ENCODE peak calls at places on chromosomes 4 and X, in six cellular contexts. One of them, this sample, is unnamed.

GRCh38 chr4:157076578-157076947 is 613 bp downstream of the GLRB start:
- DNase-seq in H1: no peak
- DNase-seq in HepG2: no peak
- DNase-seq in GM12878: no peak
- DNase-seq in K562: no peak
- DNase-seq in A549: no peak
- DNase-seq in this sample: peak; percentile 39

GRCh38 chrX:134821370-134821769 is 163.1 kb upstream of the PLAC1 start:
- DNase-seq in H1: no peak
- DNase-seq in A549: no peak
- DNase-seq in HepG2: no peak
- DNase-seq in K562: no peak
- DNase-seq in GM12878: no peak
- DNase-seq in this sample: no peak

GRCh38 chr4:22515888-22516541 is at the start of gene ADGRA3:
- DNase-seq in GM12878: no peak
- DNase-seq in HepG2: peak; percentile 56
- DNase-seq in K562: peak; percentile 39
- DNase-seq in H1: no peak
- DNase-seq in A549: peak; percentile 63
- DNase-seq in this sample: peak; percentile 94

GRCh38 chr4:109207060-109207459 is 95.4 kb downstream of the COL25A1 start:
- DNase-seq in GM12878: no peak
- DNase-seq in H1: no peak
- DNase-seq in K562: no peak
- DNase-seq in A549: no peak
- DNase-seq in HepG2: no peak
- DNase-seq in this sample: peak; percentile 0

GRCh38 chr4:26034849-26035248 is 120.8 kb downstream of the SMIM20 start:
- DNase-seq in H1: no peak
- DNase-seq in K562: no peak
- DNase-seq in A549: no peak
- DNase-seq in GM12878: no peak
- DNase-seq in HepG2: no peak
- DNase-seq in this sample: no peak

GRCh38 chrX:111098874-111099273 is 2.9 kb downstream of the PAK3 start:
- DNase-seq in A549: peak; percentile 47
- DNase-seq in H1: no peak
- DNase-seq in GM12878: no peak
- DNase-seq in HepG2: peak; percentile 1
- DNase-seq in K562: peak; percentile 69
- DNase-seq in this sample: peak; percentile 68

GRCh38 chrX:102651242-102651967 is at the start of gene GPRASP1:
- DNase-seq in K562: no peak
- DNase-seq in GM12878: no peak
- DNase-seq in HepG2: no peak
- DNase-seq in H1: no peak
- DNase-seq in A549: no peak
- DNase-seq in this sample: peak; percentile 72

GRCh38 chrX:153885968-153886903 is at the start of gene L1CAM:
- DNase-seq in GM12878: no peak
- DNase-seq in A549: no peak
- DNase-seq in K562: peak; percentile 84
- DNase-seq in HepG2: no peak
- DNase-seq in H1: no peak
- DNase-seq in this sample: peak; percentile 85

GRCh38 chr4:159480826-159481225 is 377.9 kb downstream of the RAPGEF2 start:
- DNase-seq in HepG2: no peak
- DNase-seq in GM12878: no peak
- DNase-seq in H1: no peak
- DNase-seq in A549: no peak
- DNase-seq in K562: no peak
- DNase-seq in this sample: no peak

GRCh38 chr4:1309261-1310010 is 19.7 kb downstream of the MAEA start:
- DNase-seq in H1: peak; percentile 88
- DNase-seq in K562: peak; percentile 88
- DNase-seq in A549: no peak
- DNase-seq in HepG2: peak; percentile 91
- DNase-seq in GM12878: peak; percentile 28
- DNase-seq in this sample: peak; percentile 99

GRCh38 chr4:40962551-40963185 is 212.9 kb downstream of the NSUN7 start:
- DNase-seq in HepG2: no peak
- DNase-seq in K562: no peak
- DNase-seq in A549: no peak
- DNase-seq in GM12878: no peak
- DNase-seq in H1: no peak
- DNase-seq in this sample: no peak

GRCh38 chr4:48194986-48195773 is 61.1 kb upstream of the TXK start:
- DNase-seq in A549: no peak
- DNase-seq in H1: no peak
- DNase-seq in GM12878: no peak
- DNase-seq in K562: no peak
- DNase-seq in HepG2: no peak
- DNase-seq in this sample: peak; percentile 9

GRCh38 chr4:100095729-100096595 is 94.3 kb downstream of the DDIT4L start:
- DNase-seq in K562: peak; percentile 11
- DNase-seq in H1: no peak
- DNase-seq in HepG2: peak; percentile 54
- DNase-seq in A549: peak; percentile 67
- DNase-seq in GM12878: peak; percentile 36
- DNase-seq in this sample: peak; percentile 50

GRCh38 chrX:30893206-30893605 is 4.2 kb upstream of the TAB3 start:
- DNase-seq in K562: no peak
- DNase-seq in HepG2: no peak
- DNase-seq in A549: no peak
- DNase-seq in H1: no peak
- DNase-seq in GM12878: no peak
- DNase-seq in this sample: no peak

GRCh38 chr4:120155287-120155686 is 88.6 kb upstream of the MAD2L1 start:
- DNase-seq in HepG2: no peak
- DNase-seq in H1: no peak
- DNase-seq in A549: no peak
- DNase-seq in GM12878: no peak
- DNase-seq in K562: no peak
- DNase-seq in this sample: no peak

GRCh38 chrX:127128282-127128681 is 308.8 kb downstream of the PRR32 start:
- DNase-seq in HepG2: no peak
- DNase-seq in K562: no peak
- DNase-seq in A549: no peak
- DNase-seq in H1: no peak
- DNase-seq in GM12878: no peak
- DNase-seq in this sample: no peak

GRCh38 chr4:8688041-8688907 is 95.7 kb downstream of the CPZ start:
- DNase-seq in HepG2: no peak
- DNase-seq in A549: peak; percentile 34
- DNase-seq in K562: peak; percentile 74
- DNase-seq in GM12878: no peak
- DNase-seq in H1: peak; percentile 25
- DNase-seq in this sample: peak; percentile 86

GRCh38 chrX:3939967-3940610 is 226.6 kb upstream of the PRKX start:
- DNase-seq in A549: peak; percentile 11
- DNase-seq in K562: no peak
- DNase-seq in HepG2: no peak
- DNase-seq in GM12878: no peak
- DNase-seq in H1: no peak
- DNase-seq in this sample: peak; percentile 38

GRCh38 chr4:105965183-105965800 is 70.0 kb downstream of the NPNT start:
- DNase-seq in H1: no peak
- DNase-seq in A549: no peak
- DNase-seq in K562: no peak
- DNase-seq in HepG2: no peak
- DNase-seq in GM12878: no peak
- DNase-seq in this sample: no peak

GRCh38 chrX:117274943-117275342 is 812.2 kb upstream of the CT83 start:
- DNase-seq in A549: no peak
- DNase-seq in H1: no peak
- DNase-seq in HepG2: no peak
- DNase-seq in K562: no peak
- DNase-seq in GM12878: no peak
- DNase-seq in this sample: no peak

GRCh38 chrX:23578079-23578478 is 89.2 kb upstream of the PRDX4 start:
- DNase-seq in HepG2: no peak
- DNase-seq in GM12878: no peak
- DNase-seq in K562: no peak
- DNase-seq in H1: no peak
- DNase-seq in A549: no peak
- DNase-seq in this sample: no peak

GRCh38 chrX:14964500-14964899 is 91.3 kb downstream of the MOSPD2 start:
- DNase-seq in A549: peak; percentile 3
- DNase-seq in H1: no peak
- DNase-seq in K562: no peak
- DNase-seq in GM12878: no peak
- DNase-seq in HepG2: no peak
- DNase-seq in this sample: no peak

GRCh38 chr4:56156141-56156540 is 207.4 kb downstream of the CEP135 start:
- DNase-seq in H1: no peak
- DNase-seq in GM12878: no peak
- DNase-seq in K562: no peak
- DNase-seq in HepG2: no peak
- DNase-seq in A549: no peak
- DNase-seq in this sample: no peak

DNA sequence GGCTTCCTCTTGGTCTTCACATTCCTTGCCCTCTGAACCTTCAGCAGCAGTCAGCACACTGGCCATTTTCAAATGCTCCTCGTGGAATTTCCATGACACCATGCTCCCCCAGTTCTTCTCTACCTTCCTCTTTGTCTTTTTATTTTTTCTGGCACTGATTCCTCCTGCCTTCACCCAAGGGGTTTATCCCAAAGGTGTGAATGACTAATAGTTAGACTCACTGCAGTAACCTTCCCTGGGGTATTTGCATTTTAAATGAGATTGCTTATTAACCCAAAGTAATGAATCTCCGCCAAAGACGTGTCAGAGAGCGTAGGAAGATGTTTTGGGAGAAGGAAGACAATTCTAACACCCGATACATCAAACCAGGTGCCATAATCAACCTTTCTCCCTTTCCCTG is 36.2 kb downstream of the CD40LG start:
- DNase-seq in K562: no peak
- DNase-seq in GM12878: no peak
- DNase-seq in H1: no peak
- DNase-seq in A549: no peak
- DNase-seq in HepG2: no peak
- DNase-seq in this sample: no peak
- TF ChIP-seq CHD2 in K562: no peak
- TF ChIP-seq CHD2 in GM12878: no peak
- TF ChIP-seq CHD2 in H1: no peak
- TF ChIP-seq CHD2 in A549: no peak
- TF ChIP-seq CHD2 in HepG2: no peak
- TF ChIP-seq CHD2 in this sample: no peak

GRCh38 chr4:83646538-83646937 is 110.6 kb downstream of the GPAT3 start:
- DNase-seq in H1: no peak
- DNase-seq in K562: no peak
- DNase-seq in HepG2: no peak
- DNase-seq in A549: no peak
- DNase-seq in GM12878: no peak
- DNase-seq in this sample: no peak
- TF ChIP-seq RAD21 in H1: no peak
- TF ChIP-seq RAD21 in K562: no peak
- TF ChIP-seq RAD21 in HepG2: no peak
- TF ChIP-seq RAD21 in A549: no peak
- TF ChIP-seq RAD21 in GM12878: no peak
- TF ChIP-seq RAD21 in this sample: no peak

GRCh38 chr4:126853715-126854114 is 779.0 kb upstream of the INTU start:
- DNase-seq in HepG2: no peak
- DNase-seq in A549: no peak
- DNase-seq in K562: no peak
- DNase-seq in H1: no peak
- DNase-seq in GM12878: no peak
- DNase-seq in this sample: no peak

GRCh38 chr4:126860308-126860707 is 772.4 kb upstream of the INTU start:
- DNase-seq in GM12878: no peak
- DNase-seq in H1: no peak
- DNase-seq in K562: no peak
- DNase-seq in A549: no peak
- DNase-seq in HepG2: no peak
- DNase-seq in this sample: no peak

GRCh38 chr4:126859872-126860271 is 772.9 kb upstream of the INTU start:
- DNase-seq in A549: no peak
- DNase-seq in GM12878: no peak
- DNase-seq in H1: no peak
- DNase-seq in HepG2: no peak
- DNase-seq in K562: no peak
- DNase-seq in this sample: no peak

GRCh38 chr4:126856906-126857305 is 775.9 kb upstream of the INTU start:
- DNase-seq in HepG2: no peak
- DNase-seq in H1: no peak
- DNase-seq in K562: no peak
- DNase-seq in A549: no peak
- DNase-seq in GM12878: no peak
- DNase-seq in this sample: no peak

DNA sequence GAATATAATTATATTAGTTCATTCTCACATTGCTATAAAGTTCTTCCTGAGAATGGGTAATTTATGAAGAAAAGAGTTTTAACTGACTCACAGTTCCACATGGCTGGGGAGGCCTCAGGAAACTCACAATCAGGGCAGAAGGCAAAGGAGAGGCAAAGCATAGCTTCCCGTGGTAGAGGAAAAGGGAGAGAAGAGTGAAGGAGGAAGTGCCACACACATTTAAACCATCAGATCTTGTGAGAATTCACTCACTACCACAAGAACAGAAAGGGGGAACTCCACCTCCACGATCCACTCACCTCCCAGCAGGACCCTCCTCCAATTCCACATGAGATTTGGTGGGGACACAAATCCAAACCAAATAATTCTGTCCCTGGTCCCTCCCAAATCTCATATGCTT is 773.4 kb upstream of the INTU start:
- DNase-seq in GM12878: no peak
- DNase-seq in A549: no peak
- DNase-seq in K562: no peak
- DNase-seq in HepG2: no peak
- DNase-seq in H1: no peak
- DNase-seq in this sample: no peak
- TF ChIP-seq CHD2 in GM12878: no peak
- TF ChIP-seq CHD2 in A549: no peak
- TF ChIP-seq CHD2 in K562: no peak
- TF ChIP-seq CHD2 in HepG2: no peak
- TF ChIP-seq CHD2 in H1: no peak
- TF ChIP-seq CHD2 in this sample: no peak

GRCh38 chr4:3435684-3435956 is 6.1 kb upstream of the HGFAC start:
- DNase-seq in A549: no peak
- DNase-seq in HepG2: no peak
- DNase-seq in GM12878: no peak
- DNase-seq in H1: no peak
- DNase-seq in K562: no peak
- DNase-seq in this sample: no peak

GRCh38 chr4:3436048-3436797 is 5.5 kb upstream of the HGFAC start:
- DNase-seq in HepG2: no peak
- DNase-seq in H1: no peak
- DNase-seq in K562: no peak
- DNase-seq in GM12878: no peak
- DNase-seq in A549: no peak
- DNase-seq in this sample: no peak

GRCh38 chr4:3436798-3437581 is 4.8 kb upstream of the HGFAC start:
- DNase-seq in A549: peak; percentile 76
- DNase-seq in K562: no peak
- DNase-seq in GM12878: peak; percentile 4
- DNase-seq in HepG2: no peak
- DNase-seq in H1: no peak
- DNase-seq in this sample: no peak

GRCh38 chr4:3433138-3433869 is 8.5 kb upstream of the HGFAC start:
- DNase-seq in H1: no peak
- DNase-seq in K562: no peak
- DNase-seq in GM12878: no peak
- DNase-seq in HepG2: no peak
- DNase-seq in A549: no peak
- DNase-seq in this sample: no peak

GRCh38 chr4:3434891-3435683 is 6.7 kb upstream of the HGFAC start:
- DNase-seq in A549: no peak
- DNase-seq in HepG2: no peak
- DNase-seq in K562: no peak
- DNase-seq in GM12878: no peak
- DNase-seq in H1: no peak
- DNase-seq in this sample: no peak
- TF ChIP-seq RAD21 in A549: no peak
- TF ChIP-seq RAD21 in HepG2: no peak
- TF ChIP-seq RAD21 in K562: peak; percentile 14
- TF ChIP-seq RAD21 in GM12878: no peak
- TF ChIP-seq RAD21 in H1: peak; percentile 55
- TF ChIP-seq RAD21 in this sample: no peak

This sample was measured in SK-N-SH.